ENCODE peak calls at places on chromosomes 6 and 20, in seven cellular contexts. O is K562, E is HepG2, Q is HCT116, M is GM12878, A is SK-N-SH, N is H1. P is an unnamed sample.

GRCh38 chr20:44931911-44932310 is 22.1 kb downstream of the PABPC1L start:
- DNase-seq in O (no peak), E (no peak), Q (no peak), M (no peak), A (no peak), N (no peak), P (no peak)

GRCh38 chr6:91669154-91669903 is 1082.5 kb upstream of the MAP3K7 start:
- DNase-seq in O (no peak), E (no peak), Q (no peak), M (no peak), A (no peak), N (no peak), P (no peak)

GRCh38 chr6:112683926-112684325 is 336.8 kb downstream of the RFPL4B start:
- DNase-seq in O (no peak), E (no peak), Q (no peak), M (no peak), A (no peak), N (no peak), P (no peak)

GRCh38 chr6:106757267-106757666 is 127.9 kb downstream of the QRSL1 start:
- DNase-seq in O (peak; percentile 15), E (peak; percentile 14), Q (no peak), M (no peak), A (no peak), N (no peak), P (no peak)

GRCh38 chr20:13221313-13221672 is 219 bp downstream of the ISM1 start:
- DNase-seq in O (no peak), E (no peak), Q (no peak), M (no peak), A (no peak), N (no peak), P (no peak)

GRCh38 chr6:147615659-147616456 is 107.4 kb downstream of the SAMD5 start:
- DNase-seq in O (no peak), E (no peak), Q (no peak), M (no peak), A (no peak), N (no peak), P (no peak)

GRCh38 chr20:49245921-49246740 is 26.9 kb downstream of the DDX27 start:
- DNase-seq in O (peak; percentile 63), E (peak; percentile 68), Q (peak; percentile 23), M (no peak), A (peak; percentile 68), N (no peak), P (peak; percentile 32)

GRCh38 chr6:115999256-115999655 is 61.4 kb downstream of the FRK start:
- DNase-seq in O (no peak), E (no peak), Q (no peak), M (no peak), A (no peak), N (no peak), P (no peak)

GRCh38 chr6:13517116-13517515 is 29.7 kb upstream of the GFOD1 start:
- DNase-seq in O (no peak), E (peak; percentile 59), Q (no peak), M (no peak), A (no peak), N (no peak), P (no peak)

GRCh38 chr20:38536310-38536709 is 44.7 kb upstream of the ADIG start:
- DNase-seq in O (no peak), E (no peak), Q (no peak), M (no peak), A (no peak), N (no peak), P (no peak)

GRCh38 chr20:13922241-13922640 is 68.2 kb downstream of the SEL1L2 start:
- DNase-seq in O (no peak), E (no peak), Q (no peak), M (no peak), A (no peak), N (no peak), P (no peak)

GRCh38 chr6:26629373-26629772 is 30.2 kb downstream of the ZNF322 start:
- DNase-seq in O (no peak), E (no peak), Q (no peak), M (no peak), A (no peak), N (no peak), P (no peak)

GRCh38 chr6:106556368-106556960 is 72.8 kb downstream of the RTN4IP1 start:
- DNase-seq in O (no peak), E (peak; percentile 15), Q (no peak), M (no peak), A (no peak), N (no peak), P (no peak)

GRCh38 chr20:22303523-22303922 is 280.8 kb downstream of the FOXA2 start:
- DNase-seq in O (peak; percentile 16), E (peak; percentile 43), Q (peak; percentile 18), M (no peak), A (peak; percentile 4), N (no peak), P (no peak)

GRCh38 chr6:21441386-21441785 is 152.2 kb upstream of the SOX4 start:
- DNase-seq in O (no peak), E (no peak), Q (no peak), M (no peak), A (no peak), N (no peak), P (no peak)

GRCh38 chr20:6744171-6744570 is 23.3 kb upstream of the BMP2 start:
- DNase-seq in O (no peak), E (no peak), Q (no peak), M (no peak), A (no peak), N (no peak), P (no peak)

GRCh38 chr20:43560974-43561373 is 2.1 kb downstream of the SGK2 start:
- DNase-seq in O (no peak), E (no peak), Q (no peak), M (no peak), A (no peak), N (no peak), P (no peak)

GRCh38 chr6:106510090-106510970 is 119.0 kb downstream of the RTN4IP1 start:
- DNase-seq in O (no peak), E (peak; percentile 40), Q (no peak), M (no peak), A (peak; percentile 68), N (peak; percentile 77), P (no peak)

GRCh38 chr20:37202267-37202943 is 23.1 kb upstream of the MROH8 start:
- DNase-seq in O (peak; percentile 48), E (peak; percentile 81), Q (peak; percentile 35), M (no peak), A (peak; percentile 66), N (no peak), P (peak; percentile 44)

GRCh38 chr6:30107756-30108155 is 5.1 kb downstream of the TRIM31 start:
- DNase-seq in O (no peak), E (no peak), Q (no peak), M (no peak), A (no peak), N (no peak), P (no peak)

GRCh38 chr6:143130928-143131327 is 70.2 kb downstream of the AIG1 start:
- DNase-seq in O (no peak), E (no peak), Q (no peak), M (no peak), A (no peak), N (no peak), P (no peak)

GRCh38 chr6:16139541-16139940 is 10.7 kb downstream of the MYLIP start:
- DNase-seq in O (no peak), E (no peak), Q (no peak), M (no peak), A (no peak), N (no peak), P (no peak)
- H3K4me1 ChIP-seq in O (peaks cover 26% of the 10 kb centered on the region), E (no peaks in the 10 kb centered on the region), Q (peaks cover 11% of the 10 kb centered on the region), M (peaks cover 6% of the 10 kb centered on the region), A (peaks cover 31% of the 10 kb centered on the region), N (peaks cover 4% of the 10 kb centered on the region), P (no peaks in the 10 kb centered on the region)

GRCh38 chr20:47949230-47949629 is 163.9 kb upstream of the SULF2 start:
- DNase-seq in O (no peak), E (no peak), Q (no peak), M (no peak), A (no peak), N (no peak), P (no peak)

GRCh38 chr20:47952165-47952564 is 166.9 kb upstream of the SULF2 start:
- DNase-seq in O (no peak), E (no peak), Q (no peak), M (no peak), A (no peak), N (no peak), P (no peak)

GRCh38 chr20:47951521-47951951 is 166.3 kb upstream of the SULF2 start:
- DNase-seq in O (no peak), E (no peak), Q (no peak), M (no peak), A (no peak), N (no peak), P (no peak)

GRCh38 chr20:47950103-47950502 is 164.8 kb upstream of the SULF2 start:
- DNase-seq in O (peak; percentile 17), E (no peak), Q (no peak), M (no peak), A (peak; percentile 40), N (no peak), P (no peak)

DNA sequence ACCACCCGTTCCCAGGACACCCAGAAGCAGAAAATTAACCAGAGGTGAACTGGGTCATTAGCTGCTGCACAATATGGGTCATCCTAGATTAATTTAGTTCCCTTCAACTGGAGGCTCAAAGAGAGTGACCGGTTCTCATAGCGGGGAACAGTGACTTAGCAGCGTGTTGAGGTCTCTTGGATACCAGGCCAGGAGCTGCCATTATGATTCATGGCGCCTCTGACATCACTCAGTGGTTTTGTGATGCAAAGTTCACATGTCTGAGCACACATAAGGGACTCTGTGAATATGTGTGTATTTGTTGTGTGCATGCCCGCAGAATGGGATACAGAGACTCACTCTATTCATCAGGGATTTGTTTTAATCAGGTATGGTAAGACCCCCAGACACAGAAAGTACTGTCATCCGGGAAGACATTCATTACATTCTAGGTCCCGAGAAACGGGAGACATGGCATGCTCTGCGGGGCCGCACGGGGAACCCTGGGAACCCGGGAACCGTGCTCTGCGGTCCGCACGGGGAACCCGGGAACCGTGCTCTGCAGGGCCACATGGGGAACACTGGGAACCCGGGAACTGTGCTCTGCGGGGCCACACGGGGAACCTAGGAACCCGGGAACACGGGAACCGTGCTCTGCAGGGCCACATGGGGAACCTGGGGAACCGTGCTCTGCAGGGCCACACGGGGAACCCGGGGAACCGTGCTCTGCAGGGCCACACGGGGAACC is 165.4 kb upstream of the SULF2 start:
- DNase-seq in O (no peak), E (no peak), Q (no peak), M (no peak), A (no peak), N (no peak), P (no peak)
- TF ChIP-seq YY1 in O (no peak), E (no peak), Q (no peak), M (no peak), A (no peak), N (no peak), P (no peak)

GRCh38 chr20:61819921-61820825 is 245.5 kb downstream of the TAF4 start:
- DNase-seq in O (no peak), E (no peak), Q (no peak), M (no peak), A (no peak), N (no peak), P (no peak)
- H3K4me1 ChIP-seq in O (no peaks in the 10 kb centered on the region), E (no peaks in the 10 kb centered on the region), Q (no peaks in the 10 kb centered on the region), M (no peaks in the 10 kb centered on the region), A (no peaks in the 10 kb centered on the region), N (no peaks in the 10 kb centered on the region), P (peaks cover 5% of the 10 kb centered on the region)

DNA sequence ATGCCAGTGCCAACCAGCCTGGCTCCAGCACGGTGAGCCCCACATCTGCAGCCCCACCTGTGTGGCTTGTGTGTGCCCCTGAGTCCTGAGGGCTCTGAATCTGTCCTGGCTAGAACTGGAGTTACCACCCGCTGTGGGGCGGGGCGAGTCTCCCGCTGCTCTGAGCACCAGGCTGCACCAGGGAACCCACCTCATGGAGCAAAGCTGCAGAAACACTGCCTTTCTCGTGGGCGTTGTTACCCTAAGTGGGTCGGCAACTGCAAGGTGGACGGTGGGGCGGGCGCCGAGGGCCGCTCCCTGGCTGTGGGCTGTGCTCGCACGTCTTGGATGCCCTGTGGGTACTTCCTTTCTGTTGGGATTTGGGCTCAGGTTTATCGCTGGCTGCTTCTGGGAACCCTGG is 12.7 kb upstream of the ZBTB46 start:
- DNase-seq in O (no peak), E (no peak), Q (no peak), M (no peak), A (no peak), N (no peak), P (no peak)
- TF ChIP-seq YY1 in O (no peak), E (no peak), Q (no peak), M (no peak), A (no peak), N (no peak), P (no peak)